ENCODE peak calls at places on chromosomes 12 and 14, in seven cellular contexts. A, F, I, D, J, V and H are unnamed samples.

GRCh38 chr14:64569108-64570045 is 19.6 kb downstream of the PPP1R36 start:
- DNase-seq in A (peak), J (no peak), D (peak), V (peak), I (peak), F (peak), H (no peak)

GRCh38 chr14:50342211-50343080 is 30.3 kb downstream of the DMAC2L start:
- DNase-seq in D (peak), V (no peak), A (peak), F (peak), J (peak), I (no peak), H (peak)

GRCh38 chr12:62866451-62867082 is 68.4 kb downstream of the PPM1H start:
- DNase-seq in A (peak), J (no peak), I (no peak), D (no peak), V (no peak), F (no peak), H (no peak)

GRCh38 chr12:38697290-38697689 is 208.1 kb downstream of the CPNE8 start:
- DNase-seq in A (no peak), V (no peak), F (no peak), J (no peak), I (no peak), D (no peak), H (no peak)

GRCh38 chr14:95499354-95499750 is 17.1 kb downstream of the SYNE3 start:
- DNase-seq in F (no peak), I (no peak), A (no peak), V (no peak), D (no peak), J (no peak), H (no peak)

GRCh38 chr14:98548071-98548686 is 723.8 kb downstream of the BCL11B start:
- DNase-seq in D (no peak), A (no peak), J (no peak), F (no peak), V (no peak), I (no peak), H (no peak)

GRCh38 chr12:104715562-104716182 is 242.4 kb downstream of the SLC41A2 start:
- DNase-seq in D (no peak), I (no peak), V (no peak), F (no peak), A (no peak), J (no peak), H (no peak)

GRCh38 chr14:102907303-102907844 is 15.1 kb upstream of the AMN start:
- DNase-seq in J (no peak), F (no peak), V (no peak), D (no peak), A (no peak), I (no peak), H (no peak)

GRCh38 chr14:83533734-83534133 is 1996.2 kb upstream of the FLRT2 start:
- DNase-seq in J (no peak), F (no peak), D (no peak), V (no peak), I (no peak), A (no peak), H (no peak)

GRCh38 chr14:28375295-28375694 is 391.3 kb upstream of the FOXG1 start:
- DNase-seq in I (no peak), F (no peak), J (no peak), V (no peak), A (no peak), D (no peak), H (no peak)

GRCh38 chr14:75125617-75126016 is 1.2 kb downstream of the NEK9 start:
- DNase-seq in V (no peak), J (no peak), D (no peak), I (no peak), F (no peak), A (peak), H (no peak)

GRCh38 chr12:116896525-116896924 is 14.2 kb upstream of the FBXW8 start:
- DNase-seq in J (no peak), D (no peak), A (no peak), F (no peak), V (no peak), I (no peak), H (no peak)

GRCh38 chr12:62673027-62673815 is 206.6 kb downstream of the MON2 start:
- DNase-seq in F (no peak), D (no peak), V (no peak), J (no peak), A (no peak), I (no peak), H (no peak)

GRCh38 chr12:92242917-92243316 is 97.3 kb upstream of the BTG1 start:
- DNase-seq in I (no peak), F (peak), A (peak), V (no peak), D (no peak), J (no peak), H (no peak)

GRCh38 chr14:91361236-91361811 is 56.3 kb downstream of the CCDC88C start:
- DNase-seq in J (no peak), I (no peak), A (peak), D (peak), F (no peak), V (no peak), H (no peak)

GRCh38 chr12:19151298-19151697 is 21.8 kb downstream of the PLEKHA5 start:
- DNase-seq in D (no peak), F (no peak), V (no peak), J (no peak), I (no peak), A (no peak), H (no peak)

DNA sequence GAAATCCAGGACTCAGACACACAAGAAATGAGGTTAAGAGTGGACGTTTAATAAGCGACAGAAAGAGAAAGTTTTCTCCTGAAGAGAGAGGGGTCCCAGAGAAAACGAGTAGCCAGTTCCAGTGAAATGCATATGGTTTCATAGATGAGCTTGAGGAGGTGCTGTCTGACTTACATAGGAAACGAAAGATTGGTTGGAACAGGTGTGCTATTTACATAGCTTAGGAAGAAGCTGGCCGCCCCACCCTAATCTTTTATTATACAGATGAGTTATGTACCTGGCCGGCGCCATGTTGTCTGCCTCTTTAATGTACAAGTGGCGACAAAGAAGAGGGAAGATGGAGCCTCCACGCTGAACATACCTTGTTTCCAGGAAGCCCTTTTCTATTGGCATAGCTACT is 223.0 kb downstream of the SLC6A15 start:
- DNase-seq in A (no peak), J (no peak), F (no peak), I (no peak), D (no peak), V (no peak), H (no peak)
- TF ChIP-seq CTCF in A (no peak), J (no peak), F (no peak), I (no peak), D (no peak), V (no peak), H (no peak)

DNA sequence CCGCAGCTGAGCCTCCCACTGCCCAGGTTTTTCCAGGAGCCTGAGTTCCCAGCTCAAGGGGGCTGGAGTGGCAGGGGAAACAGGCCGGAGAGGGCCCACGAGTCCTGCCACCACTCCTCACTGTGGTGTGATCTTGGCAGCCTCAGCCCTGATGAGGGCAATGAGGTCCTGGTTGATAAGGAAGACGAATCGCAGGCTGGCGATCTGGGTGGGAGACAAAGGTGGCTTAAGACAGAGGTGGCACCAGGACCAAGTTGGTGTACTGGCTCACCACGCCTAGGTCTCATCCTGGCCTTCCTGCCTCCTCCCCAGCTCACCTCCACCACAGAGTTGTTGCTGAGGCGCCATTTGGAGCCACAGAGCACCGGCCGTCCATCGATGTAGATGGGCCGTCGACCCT is 9.4 kb downstream of the MCRS1 start:
- DNase-seq in V (no peak), A (no peak), J (no peak), I (no peak), F (no peak), D (no peak), H (no peak)
- TF ChIP-seq POLR2A in V (no peak), A (no peak), J (no peak), I (no peak), F (no peak), D (no peak), H (no peak)

DNA sequence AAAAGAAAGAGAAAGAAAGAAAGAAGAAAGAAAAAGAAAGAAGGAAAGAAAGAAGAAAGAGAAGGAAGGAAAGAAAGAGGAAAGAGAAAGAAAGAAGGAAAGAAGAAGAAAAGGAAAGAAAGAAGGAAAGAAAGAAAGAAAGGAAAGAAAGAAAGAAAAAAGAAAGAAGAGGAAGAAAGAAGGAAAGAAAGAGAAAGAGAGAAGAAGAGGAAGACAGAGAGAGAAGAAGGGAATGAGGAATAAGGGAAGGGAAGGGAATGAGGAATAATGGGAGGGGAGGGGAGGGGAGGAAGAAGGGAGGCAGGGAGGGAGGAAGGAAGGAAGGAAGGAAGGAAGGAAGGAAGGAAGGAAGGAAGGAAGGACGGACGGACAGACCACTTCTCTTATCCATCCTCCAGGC is 246.9 kb downstream of the ADAMTS20 start:
- DNase-seq in F (no peak), A (no peak), J (no peak), D (no peak), I (no peak), V (no peak), H (no peak)
- TF ChIP-seq CTCF in F (no peak), A (no peak), J (no peak), D (no peak), I (no peak), V (no peak), H (no peak)

DNA sequence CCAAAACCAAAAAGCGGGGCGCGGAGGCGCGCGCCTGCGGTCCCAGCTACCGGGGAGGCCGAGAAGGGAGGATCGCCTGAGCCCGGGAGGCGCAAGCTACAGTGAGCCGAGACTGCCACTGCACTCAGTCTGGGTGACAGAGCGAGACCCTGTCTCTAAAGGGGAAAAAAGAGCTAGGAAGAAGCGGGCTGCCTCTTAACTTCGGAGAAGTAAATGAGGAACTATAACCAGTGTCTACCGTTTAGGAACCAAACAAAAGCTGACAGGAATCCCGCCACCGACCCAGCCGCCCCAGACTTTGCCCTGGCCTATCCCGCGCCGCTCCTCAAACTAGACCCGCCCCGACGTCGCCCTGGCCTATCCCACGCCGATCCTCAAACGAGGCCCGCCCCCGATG is 611 bp upstream of the SIVA1 start:
- DNase-seq in I (no peak), V (no peak), F (no peak), A (no peak), J (no peak), D (no peak), H (no peak)
- TF ChIP-seq POLR2A in I (no peak), V (no peak), F (peak), A (no peak), J (no peak), D (no peak), H (peak)

GRCh38 chr12:129186952-129187351 is 333.7 kb downstream of the GLT1D1 start:
- DNase-seq in F (no peak), J (no peak), I (no peak), D (no peak), A (no peak), V (no peak), H (no peak)

GRCh38 chr12:129195081-129195480 is 341.8 kb downstream of the GLT1D1 start:
- DNase-seq in V (no peak), J (no peak), I (no peak), A (no peak), D (no peak), F (no peak), H (no peak)

GRCh38 chr12:129185855-129186254 is 332.6 kb downstream of the GLT1D1 start:
- DNase-seq in J (no peak), V (no peak), F (no peak), D (no peak), I (no peak), A (no peak), H (no peak)

GRCh38 chr12:129193263-129193871 is 340.1 kb downstream of the GLT1D1 start:
- DNase-seq in D (no peak), F (no peak), J (no peak), V (peak), I (no peak), A (no peak), H (peak)

DNA sequence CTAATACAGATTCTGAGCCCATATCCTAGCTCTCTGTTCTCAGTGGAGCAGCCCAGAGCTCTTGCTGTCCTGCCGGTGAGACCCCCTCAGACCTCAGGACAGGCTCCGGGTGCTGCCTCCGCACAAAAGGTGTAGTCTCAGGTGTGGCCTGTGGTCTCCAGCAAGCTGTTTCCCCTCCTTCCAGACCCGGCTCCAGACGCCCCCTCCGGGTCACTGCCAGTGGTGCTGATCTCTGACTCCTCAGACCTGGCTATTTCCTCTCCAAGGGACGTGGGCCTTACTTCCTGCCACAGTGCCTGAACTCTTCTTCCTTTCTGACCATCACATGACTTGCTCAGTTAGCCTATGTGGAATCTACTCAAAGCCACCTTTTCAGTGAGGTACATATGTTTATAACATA is 337.5 kb downstream of the GLT1D1 start:
- DNase-seq in I (no peak), A (no peak), D (no peak), V (no peak), F (no peak), J (no peak), H (no peak)
- TF ChIP-seq CTCF in I (no peak), A (no peak), D (no peak), V (no peak), F (no peak), J (no peak), H (no peak)

GRCh38 chr12:7833831-7834230 is 38.9 kb downstream of the SLC2A14 start:
- DNase-seq in F (no peak), A (peak), I (no peak), V (no peak), J (no peak), D (no peak), H (no peak)

GRCh38 chr12:7835766-7836165 is 36.9 kb downstream of the SLC2A14 start:
- DNase-seq in V (no peak), J (no peak), A (no peak), D (no peak), F (no peak), I (no peak), H (no peak)

GRCh38 chr12:7835116-7835515 is 37.6 kb downstream of the SLC2A14 start:
- DNase-seq in I (no peak), F (no peak), A (no peak), V (no peak), D (no peak), J (no peak), H (no peak)

GRCh38 chr12:7834701-7835100 is 38.0 kb downstream of the SLC2A14 start:
- DNase-seq in J (no peak), V (no peak), D (no peak), I (no peak), A (no peak), F (no peak), H (no peak)

DNA sequence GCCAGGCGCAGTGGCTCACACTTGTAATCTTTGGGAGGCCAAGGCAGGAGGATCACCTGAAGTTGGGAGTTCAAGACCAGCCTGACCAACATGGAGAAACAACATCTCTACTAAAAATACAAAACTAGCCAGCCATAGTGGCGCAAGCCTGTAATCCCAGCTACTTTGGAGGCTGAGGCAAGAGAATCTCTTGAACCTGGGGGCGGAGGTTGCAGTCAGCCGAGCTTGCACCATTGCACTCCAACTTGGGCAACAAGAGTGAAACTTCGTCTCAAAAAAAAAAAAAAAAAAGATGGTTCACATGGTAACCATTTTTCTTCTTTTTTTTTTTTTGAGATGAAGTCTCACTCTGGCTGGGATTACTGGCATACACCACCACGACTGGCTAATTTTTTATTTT is 35.3 kb downstream of the SLC2A14 start:
- DNase-seq in D (no peak), J (no peak), I (no peak), A (no peak), F (no peak), V (no peak), H (no peak)
- TF ChIP-seq POLR2A in D (no peak), J (no peak), I (no peak), A (no peak), F (no peak), V (no peak), H (no peak)

DNA sequence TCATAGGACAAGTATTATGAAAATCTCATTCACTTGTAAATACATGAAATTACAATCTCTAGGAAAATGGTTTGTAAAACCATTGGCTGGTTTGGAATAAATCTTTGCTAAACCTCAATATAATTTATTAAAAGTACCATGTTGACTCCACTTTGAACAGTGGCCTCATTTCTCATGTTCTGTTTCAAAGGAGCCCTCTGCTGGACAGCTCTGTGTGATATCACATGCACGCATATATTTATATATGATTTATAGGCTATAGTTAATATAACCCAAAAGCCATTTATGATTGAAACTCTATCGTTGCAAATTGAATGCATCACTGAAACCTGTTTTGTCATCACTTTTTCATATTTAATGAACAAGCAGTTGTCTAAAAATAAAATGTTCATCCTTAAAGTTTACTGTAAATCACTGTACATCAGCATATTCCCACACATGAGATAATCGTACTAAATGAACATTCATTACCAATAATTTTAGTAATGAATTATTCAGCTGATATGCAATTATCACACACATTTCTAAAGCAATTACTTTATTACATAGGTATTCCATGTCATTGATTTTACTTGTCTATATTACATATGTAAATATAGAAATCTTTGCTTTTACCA is 493.8 kb downstream of the NPAS3 start:
- DNase-seq in V (no peak), J (no peak), A (peak), I (no peak), F (no peak), D (no peak), H (peak)
- TF ChIP-seq CTCF in V (no peak), J (peak), A (peak), I (no peak), F (no peak), D (no peak), H (no peak)

GRCh38 chr14:31207287-31207745 is 277 bp downstream of the HECTD1 start:
- DNase-seq in F (no peak), I (no peak), D (peak), V (no peak), J (peak), A (no peak), H (no peak)
- TF ChIP-seq POLR2A in F (peak), I (peak), D (no peak), V (no peak), J (peak), A (peak), H (peak)

GRCh38 chr12:70948236-70948975 is 27.9 kb upstream of the PTPRR start:
- DNase-seq in I (no peak), D (no peak), V (no peak), F (no peak), J (no peak), A (no peak), H (no peak)

DNA sequence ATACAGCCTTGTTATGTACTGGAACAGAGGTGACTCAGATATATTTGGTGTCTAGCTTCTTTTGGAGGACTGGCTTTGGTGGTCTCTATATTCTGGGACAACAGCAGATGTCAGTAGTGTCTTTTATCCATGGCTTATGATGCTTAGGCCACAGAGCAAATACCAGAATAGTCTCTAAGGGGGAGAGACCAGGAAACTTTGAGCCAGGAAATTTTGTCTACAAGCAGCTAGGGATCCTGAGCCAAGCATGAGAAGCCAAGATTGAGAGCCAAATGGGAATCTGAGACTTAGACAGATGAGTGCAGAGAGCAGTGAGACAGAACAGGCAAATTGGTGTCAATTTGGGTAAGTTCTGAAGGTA is 28.4 kb upstream of the PTPRR start:
- DNase-seq in D (peak), A (no peak), F (peak), V (no peak), I (no peak), J (no peak), H (no peak)
- TF ChIP-seq CTCF in D (no peak), A (no peak), F (no peak), V (no peak), I (no peak), J (no peak), H (no peak)

GRCh38 chr12:123457980-123458779 is at the start of gene SNRNP35:
- DNase-seq in V (peak), I (peak), D (peak), A (peak), F (peak), J (peak), H (peak)
- TF ChIP-seq POLR2A in V (no peak), I (peak), D (no peak), A (peak), F (peak), J (no peak), H (peak)